ENCODE peak calls at places on chromosome 6, in nine cellular contexts. O is AG09309, W is left lung, U is adrenal gland, Q is IMR-90, D is pancreas, J is K562, B is left ventricle myocardium inferior, V is H7. R is an unnamed sample.

GRCh38 chr6:164151762-164152161 is 737.2 kb downstream of the QKI start:
- DNase-seq in Q (no peak), V (no peak), U (no peak), W (no peak), J (no peak), O (no peak), D (no peak), B (no peak), R (no peak)

GRCh38 chr6:159966339-159966738 is 2.5 kb upstream of the IGF2R start:
- DNase-seq in Q (no peak), U (no peak), O (no peak), B (no peak), W (no peak), D (no peak), J (peak; percentile 46), V (no peak), R (no peak)

GRCh38 chr6:155313602-155314091 is 637 bp downstream of the TFB1M start:
- DNase-seq in W (no peak), B (no peak), D (no peak), U (no peak), V (peak; percentile 49), J (no peak), Q (no peak), O (no peak), R (no peak)

GRCh38 chr6:109460161-109460830 is 4.7 kb upstream of the MICAL1 start:
- DNase-seq in D (no peak), B (no peak), O (no peak), U (no peak), Q (no peak), J (no peak), V (no peak), W (no peak), R (no peak)

GRCh38 chr6:156662025-156662445 is 115.1 kb upstream of the ARID1B start:
- DNase-seq in O (peak; percentile 64), U (no peak), V (peak; percentile 82), J (peak; percentile 87), D (peak; percentile 35), B (no peak), Q (no peak), W (no peak), R (no peak)

GRCh38 chr6:31874836-31875572 is 3.8 kb downstream of the SLC44A4 start:
- DNase-seq in U (no peak), D (no peak), B (no peak), Q (peak; percentile 66), J (peak; percentile 49), V (no peak), O (no peak), W (no peak), R (no peak)

GRCh38 chr6:29747688-29748250 is 24.5 kb downstream of the HLA-F start:
- DNase-seq in W (no peak), B (no peak), V (peak; percentile 75), U (no peak), D (no peak), O (no peak), Q (no peak), J (peak; percentile 23), R (no peak)

GRCh38 chr6:5765141-5765760 is 241.5 kb downstream of the NRN1 start:
- DNase-seq in O (no peak), U (no peak), J (no peak), D (no peak), W (no peak), B (no peak), V (no peak), Q (no peak), R (no peak)

GRCh38 chr6:55047433-55048044 is 126.8 kb upstream of the HCRTR2 start:
- DNase-seq in D (no peak), J (no peak), B (no peak), U (no peak), W (no peak), V (no peak), Q (peak; percentile 4), O (no peak), R (no peak)

GRCh38 chr6:142856857-142857608 is 87.9 kb downstream of the HIVEP2 start:
- DNase-seq in U (no peak), D (no peak), W (no peak), O (no peak), J (no peak), Q (no peak), B (no peak), V (no peak), R (no peak)

GRCh38 chr6:121376411-121376810 is 42.1 kb upstream of the TBC1D32 start:
- DNase-seq in W (no peak), J (no peak), V (no peak), B (no peak), Q (no peak), D (no peak), O (no peak), U (no peak), R (no peak)

GRCh38 chr6:34103321-34103720 is 42.6 kb downstream of the GRM4 start:
- DNase-seq in V (no peak), U (no peak), B (no peak), W (no peak), O (no peak), Q (no peak), J (peak; percentile 51), D (no peak), R (no peak)

GRCh38 chr6:121780325-121781313 is 345.2 kb downstream of the GJA1 start:
- DNase-seq in W (no peak), J (no peak), V (no peak), D (peak; percentile 34), Q (peak; percentile 92), U (peak; percentile 68), B (peak; percentile 78), O (peak; percentile 94), R (peak; percentile 45)

GRCh38 chr6:142152731-142153130 is 5.7 kb downstream of the VTA1 start:
- DNase-seq in D (no peak), Q (peak; percentile 82), V (no peak), B (no peak), U (peak; percentile 8), J (no peak), O (peak; percentile 39), W (no peak), R (no peak)

GRCh38 chr6:104705095-104705707 is 154.5 kb downstream of the HACE1 start:
- DNase-seq in W (no peak), J (no peak), V (no peak), D (no peak), U (no peak), O (no peak), Q (peak; percentile 64), B (peak; percentile 22), R (no peak)

GRCh38 chr6:153210083-153210482 is 79.0 kb upstream of the RGS17 start:
- DNase-seq in D (no peak), V (no peak), B (no peak), O (no peak), Q (peak; percentile 44), U (no peak), J (no peak), W (no peak), R (no peak)

GRCh38 chr6:32216998-32217397 is 6.9 kb downstream of the NOTCH4 start:
- DNase-seq in J (no peak), W (no peak), O (no peak), V (no peak), B (no peak), U (no peak), Q (no peak), D (no peak), R (no peak)

GRCh38 chr6:28947831-28948270 is 24.1 kb upstream of the TRIM27 start:
- DNase-seq in U (no peak), V (no peak), J (no peak), W (no peak), O (no peak), D (no peak), Q (peak; percentile 59), B (no peak), R (no peak)

GRCh38 chr6:23305325-23305943 is 736.1 kb downstream of the HDGFL1 start:
- DNase-seq in O (no peak), W (no peak), U (no peak), D (no peak), Q (no peak), V (no peak), B (no peak), J (no peak), R (no peak)

GRCh38 chr6:121135425-121135824 is 198.9 kb downstream of the TBC1D32 start:
- DNase-seq in Q (no peak), V (no peak), U (no peak), B (no peak), O (no peak), W (no peak), D (peak; percentile 17), J (no peak), R (no peak)

GRCh38 chr6:32627831-32628230 is 9.4 kb upstream of the HLA-DQA1 start:
- DNase-seq in D (no peak), V (peak; percentile 9), U (peak; percentile 43), J (no peak), O (no peak), W (no peak), Q (peak; percentile 43), B (peak; percentile 19), R (peak; percentile 55)

GRCh38 chr6:157814883-157815282 is 8.2 kb upstream of the SNX9 start:
- DNase-seq in U (no peak), V (no peak), W (no peak), J (no peak), D (no peak), O (no peak), Q (no peak), B (no peak), R (no peak)
- H3K4me3 ChIP-seq in U (no peak overlapping the region), V (no peak overlapping the region), W (no peak overlapping the region), J (no peak overlapping the region), D (no peak overlapping the region), O (no peak overlapping the region), Q (no peak overlapping the region), B (no peak overlapping the region), R (no peak overlapping the region)

GRCh38 chr6:45555981-45556771 is 178.4 kb upstream of the SUPT3H start:
- DNase-seq in U (no peak), Q (peak; percentile 60), O (no peak), J (no peak), W (no peak), D (no peak), B (peak; percentile 18), V (no peak), R (no peak)
- H3K4me3 ChIP-seq in U (no peak overlapping the region), Q (peak overlapping the region; percentile 37), O (peak overlapping the region; percentile 31), J (no peak overlapping the region), W (no peak overlapping the region), D (no peak overlapping the region), B (peak overlapping the region; percentile 47), V (no peak overlapping the region), R (no peak overlapping the region)

GRCh38 chr6:85866373-85866740 is 223.7 kb upstream of the SYNCRIP start:
- DNase-seq in O (no peak), B (no peak), Q (peak; percentile 36), J (no peak), W (no peak), U (no peak), V (no peak), D (no peak), R (no peak)
- H3K4me3 ChIP-seq in O (peak overlapping the region; percentile 57), B (peak overlapping the region; percentile 58), Q (peak overlapping the region; percentile 58), J (peak overlapping the region; percentile 0), W (peak overlapping the region; percentile 29), U (peak overlapping the region; percentile 20), V (no peak overlapping the region), D (peak overlapping the region; percentile 8), R (peak overlapping the region; percentile 47)

DNA sequence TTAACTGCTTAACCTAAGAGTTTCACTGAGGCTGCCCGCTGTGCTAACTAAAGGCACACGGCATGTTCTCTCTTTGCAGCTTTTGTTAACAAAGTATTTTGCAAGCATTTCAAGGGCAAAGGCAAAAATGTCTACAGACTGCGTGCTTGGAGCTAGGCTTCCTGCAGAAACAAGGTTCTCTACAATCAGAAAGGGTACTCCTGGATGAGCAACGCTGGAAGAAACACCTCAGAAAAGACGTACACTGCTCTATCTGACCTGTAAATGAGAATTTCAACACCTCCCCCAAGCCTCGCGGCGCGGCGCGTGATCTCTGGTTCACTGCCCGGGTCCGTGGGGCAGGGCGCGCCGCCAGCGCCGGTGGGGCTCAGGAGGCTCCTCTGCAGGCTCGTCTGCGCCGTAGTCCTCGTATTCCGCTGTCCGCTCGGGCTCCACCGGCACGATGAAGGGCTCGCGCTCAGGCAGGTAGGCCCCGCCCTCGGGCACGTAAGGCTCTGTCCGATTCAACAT is 120.9 kb downstream of the COL12A1 start:
- DNase-seq in V (peak; percentile 78), U (peak; percentile 25), J (no peak), B (no peak), O (no peak), W (peak; percentile 85), Q (no peak), D (peak; percentile 43), R (peak; percentile 58)
- H3K4me3 ChIP-seq in V (peak overlapping the region; percentile 41), U (no peak overlapping the region), J (no peak overlapping the region), B (peak overlapping the region; percentile 3), O (no peak overlapping the region), W (peak overlapping the region; percentile 7), Q (no peak overlapping the region), D (peak overlapping the region; percentile 28), R (peak overlapping the region; percentile 40)